ENCODE peak calls at places on chromosomes 3 and 15, in seven cellular contexts. H is stimulated activated CD4-positive, alpha-beta T cell treated with anti-CD3 and anti-CD28 coated beads, Interleukin-4, amount 100 ng/mL, for 24 hours; I is iris pigment epithelial cell; U is upper lobe of right lung; J is cardiac fibroblast; Q is pons; A is germinal center. Z is an unnamed sample.

GRCh38 chr15:76155742-76156141 is 96.0 kb downstream of the TMEM266 start:
- DNase-seq in H (no peak), U (no peak), Q (no peak), I (peak), A (no peak), J (no peak), Z (no peak)

GRCh38 chr3:111989061-111989678 is 9.6 kb upstream of the TAGLN3 start:
- DNase-seq in J (peak), H (no peak), Q (peak), I (peak), A (peak), U (no peak), Z (peak)

GRCh38 chr15:81301815-81302399 is 22.0 kb downstream of the STARD5 start:
- DNase-seq in U (no peak), J (no peak), Q (peak), A (peak), I (no peak), H (peak), Z (no peak)

GRCh38 chr15:41836072-41836471 is 2.6 kb upstream of the PLA2G4B start:
- DNase-seq in H (no peak), Q (no peak), I (no peak), U (no peak), A (no peak), J (no peak), Z (no peak)

GRCh38 chr3:58082047-58082446 is 73.8 kb downstream of the FLNB start:
- DNase-seq in I (peak), A (no peak), Q (no peak), H (no peak), U (no peak), J (peak), Z (no peak)

GRCh38 chr15:87724330-87724729 is 532.2 kb downstream of the NTRK3 start:
- DNase-seq in I (no peak), Q (no peak), A (no peak), U (no peak), H (no peak), J (no peak), Z (no peak)

GRCh38 chr3:98971183-98971681 is 69.7 kb upstream of the DCBLD2 start:
- DNase-seq in J (no peak), U (no peak), H (no peak), Q (no peak), I (peak), A (no peak), Z (peak)

GRCh38 chr3:126432361-126432760 is 37.7 kb downstream of the CFAP100 start:
- DNase-seq in I (peak), U (no peak), Q (no peak), A (no peak), H (no peak), J (no peak), Z (no peak)

GRCh38 chr3:16825617-16826204 is 59.0 kb upstream of the PLCL2 start:
- DNase-seq in A (no peak), Q (no peak), J (peak), I (no peak), U (no peak), H (no peak), Z (no peak)

GRCh38 chr3:53806182-53807116 is 39.8 kb downstream of the CHDH start:
- DNase-seq in Q (no peak), U (peak), J (peak), A (no peak), H (no peak), I (peak), Z (no peak)

GRCh38 chr3:124456506-124456905 is 273.7 kb upstream of the UMPS start:
- DNase-seq in J (no peak), Q (no peak), A (no peak), H (no peak), U (no peak), I (peak), Z (no peak)

GRCh38 chr3:22585504-22585903 is 617.6 kb upstream of the UBE2E2 start:
- DNase-seq in A (no peak), I (peak), U (no peak), H (no peak), Q (no peak), J (no peak), Z (peak)

GRCh38 chr3:147089286-147089685 is 317.1 kb downstream of the ZIC4 start:
- DNase-seq in H (no peak), A (no peak), Q (no peak), J (no peak), I (no peak), U (no peak), Z (no peak)

GRCh38 chr3:122498152-122498551 is 16.6 kb downstream of the KPNA1 start:
- DNase-seq in H (no peak), A (no peak), I (no peak), U (no peak), J (no peak), Q (no peak), Z (no peak)

GRCh38 chr15:79380755-79381499 is 51.2 kb upstream of the MINAR1 start:
- DNase-seq in H (peak), U (peak), A (peak), Q (peak), J (peak), I (peak), Z (peak)

GRCh38 chr3:45145223-45145622 is 955 bp downstream of the CDCP1 start:
- DNase-seq in U (no peak), H (no peak), Q (no peak), J (no peak), A (no peak), I (no peak), Z (peak)

GRCh38 chr15:27124287-27124830 is 153.4 kb downstream of the GABRG3 start:
- DNase-seq in H (no peak), Q (no peak), A (no peak), I (no peak), U (no peak), J (no peak), Z (no peak)

GRCh38 chr15:82553846-82554245 is 13.6 kb upstream of the RPS17 start:
- DNase-seq in I (no peak), Q (no peak), A (no peak), J (no peak), U (no peak), H (no peak), Z (no peak)

GRCh38 chr3:54916722-54917121 is 11.1 kb downstream of the LRTM1 start:
- DNase-seq in A (no peak), U (no peak), I (no peak), H (no peak), Q (no peak), J (no peak), Z (no peak)

GRCh38 chr3:157330206-157330605 is 106.4 kb upstream of the PTX3 start:
- DNase-seq in H (no peak), J (peak), U (no peak), A (no peak), Q (no peak), I (peak), Z (no peak)

GRCh38 chr15:77630956-77631789 is 1.5 kb downstream of the LINGO1 start:
- DNase-seq in J (no peak), H (no peak), U (no peak), I (no peak), A (no peak), Q (peak), Z (no peak)

GRCh38 chr15:63600001-63600645 is 2.9 kb downstream of the FBXL22 start:
- DNase-seq in J (peak), U (no peak), I (no peak), Q (peak), A (no peak), H (peak), Z (no peak)

GRCh38 chr3:177735441-177735840 is 538.2 kb upstream of the TBL1XR1 start:
- DNase-seq in A (no peak), Q (no peak), U (no peak), H (no peak), J (no peak), I (no peak), Z (no peak)

GRCh38 chr3:100857863-100858262 is 135.4 kb downstream of the ABI3BP start:
- DNase-seq in I (no peak), U (no peak), H (no peak), J (no peak), Q (no peak), A (no peak), Z (no peak)